ENCODE peak calls at places on chromosomes 11 and 22, in ten cellular contexts. J is posterior cingulate gyrus; U is midbrain; N is amniotic stem cell; P is GM12892; Q is NCI-H774; Z is fibroblast of lung; O is T-cell; B is stimulated activated CD4-positive, alpha-beta T cell treated with anti-CD3 and anti-CD28 coated beads, Interleukin-1b, Interleukin-23, amount 100 ng/mL, for 4 hours; W is iris pigment epithelial cell. G is an unnamed sample.
A peak's percentile ranks its signal among the peaks of the same experiment; 100 is the strongest.

GRCh38 chr11:77069336-77069968 is 2.7 kb downstream of the CAPN5 start:
- DNase-seq in W (no peak), Q (no peak), J (no peak), U (no peak), Z (no peak), P (no peak), O (no peak), B (no peak), N (no peak), G (no peak)

GRCh38 chr11:17014321-17014773 is at the start of gene PLEKHA7:
- DNase-seq in B (no peak), P (peak; percentile 39), Q (peak; percentile 27), O (peak; percentile 11), N (no peak), Z (no peak), U (peak; percentile 16), J (no peak), W (no peak), G (no peak)

GRCh38 chr11:19511413-19512183 is 201.0 kb upstream of the NAV2 start:
- DNase-seq in Q (peak; percentile 29), W (no peak), P (no peak), B (no peak), U (peak; percentile 75), J (peak; percentile 90), Z (peak; percentile 73), O (no peak), N (no peak), G (no peak)

GRCh38 chr11:130209128-130209932 is 49.7 kb downstream of the ST14 start:
- DNase-seq in J (peak; percentile 67), Q (no peak), O (no peak), B (no peak), P (no peak), U (no peak), Z (no peak), N (no peak), W (no peak), G (no peak)

GRCh38 chr11:95459268-95460040 is 228.5 kb upstream of the SESN3 start:
- DNase-seq in Q (no peak), P (no peak), O (no peak), Z (peak; percentile 38), W (no peak), J (no peak), N (no peak), B (no peak), U (no peak), G (no peak)

GRCh38 chr11:91871791-91872190 is 352.8 kb upstream of the FAT3 start:
- DNase-seq in Z (no peak), U (no peak), P (no peak), J (no peak), Q (no peak), N (no peak), O (no peak), B (no peak), W (no peak), G (no peak)

GRCh38 chr11:11798586-11799438 is 43.0 kb upstream of the USP47 start:
- DNase-seq in J (peak; percentile 94), W (peak; percentile 74), O (peak; percentile 82), P (no peak), U (peak; percentile 70), N (peak; percentile 84), Q (peak; percentile 48), Z (peak; percentile 82), B (peak; percentile 74), G (peak; percentile 77)

GRCh38 chr11:126431401-126432064 is 76.0 kb downstream of the ST3GAL4 start:
- DNase-seq in N (peak; percentile 50), U (no peak), Z (peak; percentile 76), P (no peak), Q (no peak), J (no peak), O (no peak), W (peak; percentile 62), B (no peak), G (no peak)

GRCh38 chr11:74464746-74465145 is 2.6 kb downstream of the KCNE3 start:
- DNase-seq in J (no peak), P (no peak), O (no peak), U (no peak), W (no peak), Z (no peak), Q (no peak), B (no peak), N (no peak), G (no peak)

GRCh38 chr11:100404907-100405306 is 282.2 kb upstream of the ARHGAP42 start:
- DNase-seq in N (no peak), B (no peak), Q (no peak), O (no peak), J (no peak), P (no peak), U (no peak), Z (no peak), W (no peak), G (no peak)

GRCh38 chr11:70482529-70482917 is 84.2 kb downstream of the CTTN start:
- DNase-seq in O (no peak), Q (no peak), B (no peak), P (no peak), U (no peak), Z (no peak), J (peak; percentile 92), W (peak; percentile 7), N (no peak), G (no peak)

GRCh38 chr11:23570828-23571227 is 710.6 kb upstream of the CCDC179 start:
- DNase-seq in P (no peak), O (no peak), N (no peak), B (no peak), Q (no peak), J (no peak), U (no peak), W (peak; percentile 61), Z (peak; percentile 47), G (no peak)

GRCh38 chr11:63548178-63548577 is 11.6 kb downstream of the PLAAT4 start:
- DNase-seq in N (no peak), Z (no peak), B (no peak), O (no peak), J (no peak), U (no peak), P (no peak), W (no peak), Q (no peak), G (no peak)

GRCh38 chr22:50247748-50248147 is 2.9 kb upstream of the TUBGCP6 start:
- DNase-seq in Q (peak; percentile 65), Z (peak; percentile 45), B (no peak), P (no peak), O (peak; percentile 54), U (no peak), W (peak; percentile 80), N (no peak), J (peak; percentile 91), G (peak; percentile 40)

GRCh38 chr22:17773606-17774205 is 563 bp downstream of the BID start:
- DNase-seq in Z (no peak), P (peak; percentile 68), Q (peak; percentile 41), B (no peak), U (peak; percentile 35), N (no peak), W (peak; percentile 62), J (peak; percentile 83), O (peak; percentile 60), G (peak; percentile 68)